ENCODE peak calls at places on chromosomes 12 and 14, in five cellular contexts. P, U, I, Q and O are unnamed samples.
A peak's percentile ranks its signal among the peaks of the same experiment; 100 is the strongest.

GRCh38 chr12:109214131-109214530 is 95.0 kb downstream of the FOXN4 start:
- DNase-seq in Q (no peak), I (no peak), P (no peak), U (no peak), O (no peak)

GRCh38 chr14:100622708-100623485 is 35.7 kb upstream of the BEGAIN start:
- DNase-seq in U (no peak), P (no peak), Q (no peak), I (no peak), O (no peak)

GRCh38 chr14:29403091-29403490 is 524.6 kb downstream of the PRKD1 start:
- DNase-seq in Q (no peak), P (no peak), U (no peak), I (no peak), O (no peak)

GRCh38 chr14:99568567-99569560 is 35.1 kb downstream of the CCDC85C start:
- DNase-seq in Q (no peak), P (no peak), U (no peak), I (no peak), O (no peak)

GRCh38 chr14:81187832-81188522 is 32.8 kb downstream of the GTF2A1 start:
- DNase-seq in P (no peak), U (no peak), I (no peak), Q (no peak), O (no peak)

GRCh38 chr14:80850197-80850814 is 91.2 kb downstream of the CEP128 start:
- DNase-seq in P (no peak), U (no peak), Q (no peak), I (no peak), O (no peak)

GRCh38 chr14:66070542-66071319 is 415.4 kb upstream of the CCDC196 start:
- DNase-seq in P (no peak), I (peak; percentile 69), U (no peak), Q (no peak), O (peak; percentile 48)

GRCh38 chr12:1823237-1823636 is 2.9 kb downstream of the LRTM2 start:
- DNase-seq in U (no peak), I (no peak), Q (no peak), P (no peak), O (no peak)

GRCh38 chr14:75513911-75514672 is 8.2 kb upstream of the BATF start:
- DNase-seq in P (no peak), I (no peak), Q (no peak), U (no peak), O (no peak)

GRCh38 chr12:124764870-124765570 is 98.6 kb downstream of the SCARB1 start:
- DNase-seq in Q (peak; percentile 62), P (no peak), U (peak; percentile 76), I (no peak), O (no peak)

GRCh38 chr14:47442206-47442605 is 233.2 kb downstream of the MDGA2 start:
- DNase-seq in I (no peak), U (no peak), Q (no peak), P (no peak), O (no peak)

GRCh38 chr14:101222362-101223090 is 319.0 kb upstream of the RTL1 start:
- DNase-seq in P (peak; percentile 15), I (no peak), U (no peak), Q (no peak), O (no peak)

GRCh38 chr12:52191841-52192791 is at the start of gene KRT80:
- DNase-seq in I (no peak), U (peak; percentile 97), Q (peak; percentile 76), P (peak; percentile 85), O (no peak)

GRCh38 chr14:104212206-104213095 is 74.1 kb downstream of the KIF26A start:
- DNase-seq in I (no peak), Q (no peak), P (peak; percentile 35), U (no peak), O (no peak)

GRCh38 chr14:24409217-24409616 is 10.4 kb downstream of the NYNRIN start:
- DNase-seq in Q (no peak), U (no peak), P (no peak), I (no peak), O (no peak)

GRCh38 chr14:87960013-87960787 is 32.8 kb downstream of the GALC start:
- DNase-seq in P (no peak), I (peak; percentile 2), U (no peak), Q (no peak), O (no peak)

GRCh38 chr12:89571481-89572190 is 45.8 kb upstream of the POC1B start:
- DNase-seq in U (no peak), P (no peak), I (no peak), Q (no peak), O (no peak)

DNA sequence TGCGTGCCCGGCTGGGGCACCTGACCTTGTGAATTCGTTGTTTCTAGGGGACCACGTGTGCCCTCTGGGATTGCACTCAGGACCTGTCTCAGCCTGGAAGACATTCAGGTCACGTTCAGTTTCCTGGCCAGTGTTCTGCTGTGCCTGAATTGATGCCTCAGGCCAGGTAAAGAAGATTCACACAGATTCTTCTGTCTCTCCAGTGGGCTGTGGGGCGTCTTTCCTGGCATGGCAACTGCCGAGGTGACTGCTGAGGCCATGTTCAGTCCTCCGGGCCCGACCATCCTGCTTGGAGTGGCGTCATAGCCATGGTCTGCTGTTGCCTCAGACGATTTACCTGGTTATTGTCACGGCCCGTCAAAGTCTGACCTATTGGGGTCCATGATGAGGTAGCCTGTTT is 13.5 kb downstream of the ZNF605 start:
- DNase-seq in P (no peak), I (no peak), U (no peak), Q (no peak), O (no peak)
- H3K9me3 ChIP-seq in P (peaks cover 71% of the 10 kb centered on the region), I (peaks cover 17% of the 10 kb centered on the region), U (peaks cover 88% of the 10 kb centered on the region), Q (no peaks in the 10 kb centered on the region), O (peaks cover 9% of the 10 kb centered on the region)

GRCh38 chr14:106605548-106606448 is 1079.4 kb downstream of the TMEM121 start:
- DNase-seq in P (no peak), I (peak; percentile 68), U (no peak), Q (no peak), O (peak; percentile 59)

GRCh38 chr14:106610691-106611090 is 1084.3 kb downstream of the TMEM121 start:
- DNase-seq in P (no peak), Q (no peak), I (no peak), U (no peak), O (no peak)

GRCh38 chr14:106606936-106607335 is 1080.6 kb downstream of the TMEM121 start:
- DNase-seq in P (no peak), I (no peak), U (no peak), Q (no peak), O (no peak)
- H3K9me3 ChIP-seq in P (no peaks in the 10 kb centered on the region), I (no peaks in the 10 kb centered on the region), U (no peaks in the 10 kb centered on the region), Q (no peaks in the 10 kb centered on the region), O (no peaks in the 10 kb centered on the region)

GRCh38 chr12:130675121-130675520 is 41.0 kb downstream of the RIMBP2 start:
- DNase-seq in Q (no peak), U (no peak), I (no peak), P (no peak), O (no peak)
- H3K9me3 ChIP-seq in Q (no peaks in the 10 kb centered on the region), U (peaks cover 9% of the 10 kb centered on the region), I (no peaks in the 10 kb centered on the region), P (no peaks in the 10 kb centered on the region), O (no peaks in the 10 kb centered on the region)

GRCh38 chr14:79417961-79418360 is 793.3 kb downstream of the DIO2 start:
- DNase-seq in Q (no peak), U (no peak), P (no peak), I (no peak), O (no peak)

GRCh38 chr14:79420725-79421124 is 790.6 kb downstream of the DIO2 start:
- DNase-seq in U (no peak), P (no peak), I (no peak), Q (no peak), O (no peak)

GRCh38 chr14:79418649-79419415 is 792.5 kb downstream of the DIO2 start:
- DNase-seq in U (no peak), P (no peak), Q (no peak), I (no peak), O (no peak)

GRCh38 chr14:79415726-79416125 is 795.6 kb downstream of the DIO2 start:
- DNase-seq in I (no peak), Q (no peak), P (no peak), U (no peak), O (no peak)

DNA sequence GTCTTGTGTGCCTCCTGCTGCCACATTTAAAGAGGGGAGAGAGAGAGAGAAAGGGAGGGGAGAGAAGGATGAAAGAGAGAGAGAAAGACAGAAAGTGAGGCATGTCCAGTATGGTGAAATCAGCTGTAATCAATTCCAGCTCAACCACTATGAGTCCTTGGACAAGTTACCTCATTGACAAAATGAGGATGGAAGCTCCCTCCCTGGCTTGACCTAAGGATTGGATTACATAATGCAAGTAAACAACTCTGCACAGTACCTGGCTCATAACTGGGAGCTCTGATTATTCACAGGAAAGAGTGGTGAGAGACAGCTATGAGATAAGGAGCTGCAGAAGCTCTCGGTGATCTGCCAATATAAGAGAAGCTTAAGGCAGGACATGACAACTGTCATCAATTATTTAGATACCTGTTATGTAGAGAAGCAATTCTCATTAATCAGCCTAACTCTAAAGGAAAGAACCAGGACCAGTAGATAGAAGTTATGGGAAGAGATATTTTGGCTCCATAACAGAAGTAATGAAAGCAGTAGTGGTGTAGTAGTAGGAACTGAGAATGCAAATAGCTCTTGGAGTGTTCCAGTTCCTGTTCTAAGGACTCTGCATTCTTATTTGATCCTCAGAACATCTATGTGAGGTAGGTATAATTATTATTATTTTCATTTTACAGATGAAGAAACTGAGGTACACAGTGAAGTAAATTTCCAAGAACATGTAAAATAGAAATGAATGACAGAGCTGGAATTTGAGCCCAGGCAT is 791.6 kb downstream of the DIO2 start:
- DNase-seq in Q (no peak), U (no peak), P (no peak), I (no peak), O (no peak)
- H3K9me3 ChIP-seq in Q (no peaks in the 10 kb centered on the region), U (no peaks in the 10 kb centered on the region), P (no peaks in the 10 kb centered on the region), I (no peaks in the 10 kb centered on the region), O (no peaks in the 10 kb centered on the region)

GRCh38 chr14:106039400-106039799 is 513.0 kb downstream of the TMEM121 start:
- DNase-seq in Q (no peak), I (peak; percentile 24), P (no peak), U (no peak), O (no peak)
- H3K9me3 ChIP-seq in Q (no peaks in the 10 kb centered on the region), I (no peaks in the 10 kb centered on the region), P (no peaks in the 10 kb centered on the region), U (no peaks in the 10 kb centered on the region), O (no peaks in the 10 kb centered on the region)

DNA sequence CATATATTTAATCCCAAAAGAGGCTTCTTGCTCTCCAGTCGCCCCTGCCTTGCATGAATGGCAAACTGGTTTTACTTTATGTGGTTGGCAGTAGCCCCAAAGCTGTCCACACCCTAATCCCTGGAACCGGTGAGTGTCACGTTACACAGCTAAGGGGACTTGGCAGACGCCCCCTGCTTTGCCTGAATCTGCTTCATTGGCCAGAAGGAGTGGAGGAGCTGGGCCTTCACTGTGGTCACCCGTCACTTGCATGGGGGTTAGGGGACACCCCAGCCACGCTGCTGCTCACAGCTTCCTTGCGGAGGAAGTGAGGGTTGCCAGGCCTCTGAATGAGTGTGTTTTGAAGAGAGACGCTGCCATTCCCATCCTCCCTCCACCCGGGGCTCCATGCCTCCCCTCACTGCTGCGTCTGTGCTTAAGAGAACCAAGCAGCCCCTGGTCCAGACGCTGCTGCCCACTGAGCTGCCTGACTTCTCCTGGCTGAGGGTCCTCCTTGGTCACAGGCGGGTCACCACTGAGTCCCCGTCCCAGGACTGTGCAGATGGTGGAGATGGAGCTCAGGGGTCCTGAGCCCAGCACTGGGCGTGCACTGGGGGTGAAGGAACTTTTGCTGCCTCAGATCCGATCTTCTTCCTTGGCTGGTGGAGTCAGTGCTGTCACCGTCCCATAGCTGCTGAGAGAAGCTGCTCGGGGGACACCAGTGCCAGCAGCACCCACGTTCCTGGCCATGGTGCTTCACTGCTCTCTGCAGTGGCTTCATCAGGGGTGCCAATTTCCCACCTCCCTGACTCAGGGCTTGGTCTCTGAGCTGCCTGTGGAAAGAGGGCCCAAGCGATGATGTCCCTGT is 39.8 kb downstream of the GALNT9 start:
- DNase-seq in P (peak; percentile 45), U (no peak), I (no peak), Q (no peak), O (no peak)
- H3K9me3 ChIP-seq in P (no peaks in the 10 kb centered on the region), U (no peaks in the 10 kb centered on the region), I (no peaks in the 10 kb centered on the region), Q (no peaks in the 10 kb centered on the region), O (no peaks in the 10 kb centered on the region)